ENCODE peak calls at places on chromosome 9, in ten cellular contexts. S is GM20000, E is endodermal cell, Q is mammary epithelial cell, I is MM.1S, H is omental fat pad, C is HFF-Myc, O is mucosa of descending colon, U is endothelial cell, G is choroid plexus epithelial cell. J is an unnamed sample.

GRCh38 chr9:97900738-97901565 is 21.3 kb downstream of the TRMO start:
- DNase-seq in S (peak), E (peak), Q (peak), I (peak), H (no peak), C (no peak), O (no peak), U (peak), G (peak), J (peak)

GRCh38 chr9:13386324-13386723 is 106.8 kb upstream of the MPDZ start:
- DNase-seq in S (no peak), E (no peak), Q (no peak), I (no peak), H (no peak), C (no peak), O (no peak), U (no peak), G (no peak), J (no peak)

GRCh38 chr9:121059998-121060636 is 10.0 kb upstream of the C5 start:
- DNase-seq in S (peak), E (peak), Q (peak), I (peak), H (no peak), C (peak), O (no peak), U (peak), G (peak), J (peak)

GRCh38 chr9:9674461-9674860 is 938.3 kb downstream of the PTPRD start:
- DNase-seq in S (no peak), E (no peak), Q (no peak), I (no peak), H (no peak), C (no peak), O (no peak), U (no peak), G (no peak), J (no peak)

GRCh38 chr9:134681061-134681661 is 39.6 kb downstream of the COL5A1 start:
- DNase-seq in S (no peak), E (no peak), Q (no peak), I (no peak), H (no peak), C (no peak), O (peak), U (no peak), G (peak), J (no peak)

GRCh38 chr9:93302586-93303257 is 118.8 kb downstream of the WNK2 start:
- DNase-seq in S (peak), E (peak), Q (peak), I (peak), H (no peak), C (peak), O (no peak), U (peak), G (peak), J (peak)

GRCh38 chr9:93513606-93514005 is 60.2 kb upstream of the FAM120AOS start:
- DNase-seq in S (no peak), E (no peak), Q (no peak), I (no peak), H (no peak), C (no peak), O (no peak), U (no peak), G (no peak), J (no peak)

GRCh38 chr9:108436470-108436869 is 419.3 kb downstream of the ACTL7B start:
- DNase-seq in S (no peak), E (no peak), Q (no peak), I (no peak), H (no peak), C (no peak), O (no peak), U (no peak), G (no peak), J (no peak)

GRCh38 chr9:116980582-116980981 is 293.5 kb downstream of the TRIM32 start:
- DNase-seq in S (no peak), E (no peak), Q (no peak), I (no peak), H (no peak), C (no peak), O (no peak), U (no peak), G (no peak), J (no peak)

GRCh38 chr9:84997472-84997871 is 327.9 kb downstream of the NTRK2 start:
- DNase-seq in S (no peak), E (peak), Q (no peak), I (no peak), H (no peak), C (no peak), O (no peak), U (no peak), G (no peak), J (no peak)
- TF ChIP-seq CTCF in S (no peak), E (peak), Q (no peak), I (peak), H (no peak), C (peak), O (no peak), U (no peak), G (no peak), J (peak)

DNA sequence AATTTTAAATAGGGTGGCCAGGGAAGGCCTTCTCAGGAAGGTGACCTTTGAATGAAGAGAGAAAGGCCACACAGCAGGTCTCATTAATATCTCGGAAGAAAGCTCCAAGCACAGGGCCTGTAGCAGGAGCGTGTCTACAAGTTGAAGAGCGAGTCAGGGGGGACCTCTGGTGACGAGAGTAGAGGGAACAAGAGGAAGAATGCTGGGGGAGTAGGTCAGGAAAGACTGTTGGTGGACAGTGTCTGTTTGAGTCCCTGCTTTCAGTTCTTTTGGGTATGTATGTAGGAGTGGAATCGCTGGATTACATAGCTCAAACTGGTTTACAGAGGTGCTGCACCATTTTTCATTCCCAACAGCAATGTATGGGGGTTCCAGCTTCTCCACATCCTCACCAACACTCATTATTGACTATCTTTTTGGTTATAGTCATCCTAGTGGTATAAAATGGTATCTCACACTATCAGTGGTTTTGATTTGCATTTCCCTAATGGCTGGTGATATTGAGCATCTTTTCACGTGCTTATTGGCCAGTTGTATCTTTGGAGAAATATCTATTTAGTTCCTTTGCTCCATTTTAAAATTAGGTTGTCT is 55.8 kb downstream of the NUP214 start:
- DNase-seq in S (no peak), E (no peak), Q (no peak), I (no peak), H (no peak), C (no peak), O (no peak), U (no peak), G (no peak), J (no peak)
- TF ChIP-seq CTCF in S (no peak), E (peak), Q (no peak), I (peak), H (no peak), C (no peak), O (no peak), U (peak), G (no peak), J (no peak)

GRCh38 chr9:72972636-72973035 is 19.8 kb upstream of the ALDH1A1 start:
- DNase-seq in S (no peak), E (no peak), Q (no peak), I (no peak), H (no peak), C (no peak), O (no peak), U (no peak), G (no peak), J (no peak)
- TF ChIP-seq CTCF in S (no peak), E (no peak), Q (no peak), I (no peak), H (no peak), C (no peak), O (no peak), U (no peak), G (no peak), J (no peak)

DNA sequence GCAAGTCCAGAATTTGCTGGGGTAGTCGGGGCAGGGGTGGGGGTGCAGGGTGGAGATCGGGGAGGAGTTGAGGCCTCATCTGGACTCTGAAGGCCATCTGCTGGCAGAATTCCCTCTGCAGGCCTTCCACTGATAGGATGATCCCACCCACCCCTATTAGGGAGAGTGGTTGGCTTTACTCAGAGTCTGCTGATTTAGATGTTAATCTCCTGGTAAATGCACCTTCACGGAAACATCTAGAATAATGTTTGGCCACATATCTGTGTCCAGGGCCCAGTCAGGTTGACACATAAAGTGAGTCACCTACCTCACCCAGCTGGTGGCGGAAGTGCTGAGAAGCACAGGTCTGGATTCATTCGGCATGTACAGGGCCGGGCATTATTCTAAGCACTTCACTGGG is 50.0 kb downstream of the DAPK1 start:
- DNase-seq in S (no peak), E (no peak), Q (peak), I (no peak), H (no peak), C (no peak), O (no peak), U (no peak), G (peak), J (no peak)
- TF ChIP-seq CTCF in S (no peak), E (peak), Q (no peak), I (no peak), H (no peak), C (no peak), O (no peak), U (no peak), G (no peak), J (no peak)

GRCh38 chr9:38700695-38701094 is 19.2 kb downstream of the FAM240B start:
- DNase-seq in S (no peak), E (no peak), Q (peak), I (no peak), H (no peak), C (no peak), O (no peak), U (no peak), G (peak), J (no peak)
- TF ChIP-seq CTCF in S (no peak), E (peak), Q (peak), I (no peak), H (no peak), C (no peak), O (no peak), U (no peak), G (peak), J (peak)

GRCh38 chr9:37262410-37262809 is 142.0 kb downstream of the ZCCHC7 start:
- DNase-seq in S (no peak), E (peak), Q (peak), I (no peak), H (no peak), C (no peak), O (no peak), U (peak), G (peak), J (no peak)
- TF ChIP-seq CTCF in S (peak), E (peak), Q (peak), I (peak), H (no peak), C (peak), O (no peak), U (no peak), G (peak), J (peak)

J was measured in GM13976.